ENCODE peak calls at places on chromosome 9, in five cellular contexts. One of them, this sample, is unnamed.
A peak's percentile ranks its signal among the peaks of the same experiment; 100 is the strongest.

GRCh38 chr9:91840882-91841281 is 109.1 kb downstream of the ROR2 start:
- DNase-seq in astrocyte of the spinal cord: no peak
- DNase-seq in DMS53: no peak
- DNase-seq in renal cortical epithelial cell: no peak
- DNase-seq in A549: no peak
- DNase-seq in this sample: no peak

GRCh38 chr9:20512106-20512505 is 110.2 kb downstream of the MLLT3 start:
- DNase-seq in astrocyte of the spinal cord: peak; percentile 36
- DNase-seq in DMS53: no peak
- DNase-seq in renal cortical epithelial cell: peak; percentile 55
- DNase-seq in A549: peak; percentile 8
- DNase-seq in this sample: no peak

GRCh38 chr9:134642385-134643181 is 980 bp downstream of the COL5A1 start:
- DNase-seq in astrocyte of the spinal cord: peak; percentile 80
- DNase-seq in DMS53: no peak
- DNase-seq in renal cortical epithelial cell: no peak
- DNase-seq in A549: peak; percentile 64
- DNase-seq in this sample: no peak

GRCh38 chr9:72891043-72891442 is 61.8 kb downstream of the ALDH1A1 start:
- DNase-seq in astrocyte of the spinal cord: no peak
- DNase-seq in DMS53: no peak
- DNase-seq in renal cortical epithelial cell: no peak
- DNase-seq in A549: no peak
- DNase-seq in this sample: no peak

GRCh38 chr9:4020038-4020746 is 279.7 kb downstream of the GLIS3 start:
- DNase-seq in astrocyte of the spinal cord: peak; percentile 13
- DNase-seq in DMS53: peak; percentile 0
- DNase-seq in renal cortical epithelial cell: peak; percentile 42
- DNase-seq in A549: no peak
- DNase-seq in this sample: no peak

GRCh38 chr9:79023134-79023577 is 548.6 kb upstream of the TLE4 start:
- DNase-seq in astrocyte of the spinal cord: peak; percentile 94
- DNase-seq in DMS53: peak; percentile 1
- DNase-seq in renal cortical epithelial cell: peak; percentile 98
- DNase-seq in A549: peak; percentile 50
- DNase-seq in this sample: no peak

GRCh38 chr9:93823245-93824072 is 131.7 kb downstream of the BARX1 start:
- DNase-seq in astrocyte of the spinal cord: no peak
- DNase-seq in DMS53: no peak
- DNase-seq in renal cortical epithelial cell: no peak
- DNase-seq in A549: no peak
- DNase-seq in this sample: no peak

GRCh38 chr9:137296214-137297059 is 5.6 kb downstream of the NRARP start:
- DNase-seq in astrocyte of the spinal cord: peak; percentile 56
- DNase-seq in DMS53: peak; percentile 69
- DNase-seq in renal cortical epithelial cell: no peak
- DNase-seq in A549: no peak
- DNase-seq in this sample: no peak

GRCh38 chr9:27333241-27334052 is 36.5 kb upstream of the EQTN start:
- DNase-seq in astrocyte of the spinal cord: peak; percentile 86
- DNase-seq in DMS53: peak; percentile 74
- DNase-seq in renal cortical epithelial cell: peak; percentile 78
- DNase-seq in A549: peak; percentile 59
- DNase-seq in this sample: peak; percentile 32

GRCh38 chr9:113572076-113572861 is 108.7 kb downstream of the RGS3 start:
- DNase-seq in astrocyte of the spinal cord: no peak
- DNase-seq in DMS53: no peak
- DNase-seq in renal cortical epithelial cell: no peak
- DNase-seq in A549: no peak
- DNase-seq in this sample: no peak

GRCh38 chr9:14780251-14780650 is 57.7 kb upstream of the CER1 start:
- DNase-seq in astrocyte of the spinal cord: no peak
- DNase-seq in DMS53: no peak
- DNase-seq in renal cortical epithelial cell: no peak
- DNase-seq in A549: no peak
- DNase-seq in this sample: no peak

GRCh38 chr9:22124263-22125011 is 115.3 kb upstream of the CDKN2B start:
- DNase-seq in astrocyte of the spinal cord: no peak
- DNase-seq in DMS53: peak; percentile 5
- DNase-seq in renal cortical epithelial cell: no peak
- DNase-seq in A549: peak; percentile 14
- DNase-seq in this sample: no peak

GRCh38 chr9:34929506-34930102 is 28.5 kb upstream of the PHF24 start:
- DNase-seq in astrocyte of the spinal cord: peak; percentile 2
- DNase-seq in DMS53: peak; percentile 51
- DNase-seq in renal cortical epithelial cell: peak; percentile 14
- DNase-seq in A549: peak; percentile 18
- DNase-seq in this sample: peak; percentile 6